ENCODE peak calls at places on chromosomes 13 and 19, in eight cellular contexts. Y, G, B, C, S, M, F and A are unnamed samples.

GRCh38 chr19:2494084-2494446 is 18.1 kb downstream of the GADD45B start:
- DNase-seq in S (no peak), M (no peak), Y (no peak), B (no peak), F (no peak), G (no peak), C (no peak), A (no peak)

GRCh38 chr13:59345316-59345715 is 818.4 kb downstream of the DIAPH3 start:
- DNase-seq in Y (no peak), G (no peak), B (no peak), C (peak), S (no peak), F (no peak), M (no peak), A (no peak)

GRCh38 chr19:18859676-18860301 is 28.0 kb downstream of the UPF1 start:
- DNase-seq in B (no peak), C (no peak), G (no peak), M (no peak), F (no peak), Y (no peak), S (no peak), A (no peak)

GRCh38 chr19:44988896-44989563 is 12.2 kb upstream of the RELB start:
- DNase-seq in F (peak), Y (no peak), S (peak), M (peak), C (peak), B (peak), G (peak), A (no peak)

GRCh38 chr13:91066745-91067144 is 280.7 kb upstream of the MIR17HG start:
- DNase-seq in Y (no peak), C (no peak), F (no peak), M (no peak), G (no peak), S (no peak), B (no peak), A (no peak)

GRCh38 chr19:14168259-14168972 is 32.0 kb upstream of the ASF1B start:
- DNase-seq in G (no peak), B (no peak), S (no peak), M (no peak), Y (no peak), C (no peak), F (no peak), A (no peak)

GRCh38 chr13:109787135-109787954 is 962 bp upstream of the IRS2 start:
- DNase-seq in G (peak), C (peak), B (no peak), M (no peak), S (no peak), Y (no peak), F (no peak), A (peak)

GRCh38 chr13:107095876-107096275 is 527.9 kb upstream of the ARGLU1 start:
- DNase-seq in G (no peak), F (no peak), S (no peak), C (no peak), Y (no peak), B (no peak), M (no peak), A (no peak)

GRCh38 chr13:30158774-30159445 is 148.4 kb downstream of the KATNAL1 start:
- DNase-seq in M (peak), S (no peak), B (no peak), C (no peak), G (no peak), Y (no peak), F (peak), A (no peak)

GRCh38 chr19:12668937-12669271 is 2.3 kb downstream of the WDR83 start:
- DNase-seq in Y (no peak), M (peak), C (no peak), B (no peak), G (no peak), F (peak), S (no peak), A (no peak)

GRCh38 chr13:99505814-99506269 is 4.6 kb downstream of the TM9SF2 start:
- DNase-seq in M (no peak), Y (no peak), B (no peak), C (peak), F (no peak), S (no peak), G (peak), A (no peak)

GRCh38 chr19:1161716-1162115 is 12.4 kb downstream of the SBNO2 start:
- DNase-seq in B (no peak), Y (no peak), M (no peak), G (no peak), C (no peak), S (no peak), F (no peak), A (no peak)

GRCh38 chr19:571127-571974 is 1.0 kb upstream of the BSG start:
- DNase-seq in Y (no peak), C (no peak), F (no peak), B (peak), M (no peak), S (no peak), G (peak), A (no peak)

GRCh38 chr13:80276371-80277289 is 64.3 kb downstream of the SPRY2 start:
- DNase-seq in B (peak), M (no peak), F (no peak), Y (no peak), G (peak), S (no peak), C (no peak), A (no peak)

GRCh38 chr19:18436651-18437478 is 1.1 kb downstream of the ISYNA1 start:
- DNase-seq in Y (no peak), C (peak), B (peak), S (peak), M (peak), F (peak), G (peak), A (peak)

GRCh38 chr19:51127032-51127431 is 2.3 kb downstream of the SIGLEC9 start:
- DNase-seq in M (no peak), C (no peak), G (no peak), S (no peak), B (no peak), Y (no peak), F (no peak), A (no peak)

GRCh38 chr19:3204646-3205275 is 19.0 kb downstream of the NCLN start:
- DNase-seq in S (no peak), B (no peak), F (no peak), Y (no peak), C (no peak), G (no peak), M (no peak), A (no peak)

GRCh38 chr19:45455707-45456499 is 11.9 kb upstream of the FOSB start:
- DNase-seq in S (no peak), G (peak), B (no peak), M (peak), F (peak), C (no peak), Y (peak), A (peak)

GRCh38 chr19:49042177-49042576 is 1.5 kb upstream of the CGB5 start:
- DNase-seq in C (no peak), B (no peak), S (no peak), F (no peak), Y (no peak), G (no peak), M (no peak), A (no peak)

GRCh38 chr19:10006335-10006708 is 4.0 kb downstream of the COL5A3 start:
- DNase-seq in B (no peak), C (no peak), S (no peak), G (no peak), Y (no peak), M (no peak), F (no peak), A (no peak)

GRCh38 chr19:53158119-53158656 is 665 bp downstream of the ZNF347 start:
- DNase-seq in M (no peak), S (no peak), Y (no peak), F (peak), C (no peak), B (no peak), G (peak), A (peak)

GRCh38 chr13:112917056-112917664 is 51.9 kb upstream of the MCF2L start:
- DNase-seq in F (no peak), S (no peak), G (no peak), M (no peak), C (no peak), Y (no peak), B (no peak), A (no peak)

GRCh38 chr13:65677906-65678305 is 1552.2 kb downstream of the PCDH9 start:
- DNase-seq in B (no peak), S (no peak), M (no peak), G (no peak), F (no peak), C (no peak), Y (no peak), A (no peak)